ENCODE peak calls at places on chromosome 16, in ten cellular contexts. H, V, Y, X, G, T, C, Z, W and S are unnamed samples.
A peak's percentile ranks its signal among the peaks of the same experiment; 100 is the strongest.

GRCh38 chr16:73036074-73036826 is 11.7 kb downstream of the ZFHX3 start:
- DNase-seq in H (no peak), Y (no peak), Z (no peak), G (no peak), V (no peak), X (no peak), T (no peak), W (peak; percentile 56), C (no peak), S (no peak)

GRCh38 chr16:48383877-48384304 is 1.3 kb downstream of the SIAH1 start:
- DNase-seq in Z (no peak), C (no peak), V (peak; percentile 21), T (no peak), W (no peak), X (no peak), G (no peak), Y (peak; percentile 37), H (no peak), S (no peak)

GRCh38 chr16:69626256-69626655 is 60.5 kb downstream of the NFAT5 start:
- DNase-seq in G (peak; percentile 27), V (no peak), T (no peak), H (no peak), Y (peak; percentile 36), X (no peak), C (no peak), Z (no peak), W (no peak), S (no peak)

GRCh38 chr16:1773703-1774455 is 945 bp upstream of the MRPS34 start:
- DNase-seq in Y (peak; percentile 47), C (no peak), Z (no peak), W (no peak), T (peak; percentile 54), H (peak; percentile 68), X (peak; percentile 24), V (no peak), G (no peak), S (no peak)

GRCh38 chr16:80317132-80318098 is 223.4 kb upstream of the DYNLRB2 start:
- DNase-seq in T (no peak), W (no peak), H (no peak), V (no peak), G (no peak), C (no peak), Z (no peak), X (no peak), Y (peak; percentile 32), S (no peak)

GRCh38 chr16:47477680-47478079 is 16.5 kb downstream of the PHKB start:
- DNase-seq in H (no peak), T (no peak), G (no peak), C (no peak), Z (no peak), X (no peak), Y (peak; percentile 80), V (no peak), W (no peak), S (no peak)

GRCh38 chr16:53761967-53762726 is 58.2 kb downstream of the FTO start:
- DNase-seq in T (no peak), W (no peak), Z (no peak), X (no peak), V (peak; percentile 83), H (no peak), G (no peak), C (no peak), Y (no peak), S (no peak)

GRCh38 chr16:27959914-27960313 is 103.6 kb downstream of the GSG1L start:
- DNase-seq in C (no peak), X (no peak), V (no peak), W (no peak), Y (no peak), H (no peak), T (no peak), G (no peak), Z (no peak), S (no peak)

GRCh38 chr16:66429290-66429962 is 2.3 kb downstream of the BEAN1 start:
- DNase-seq in W (no peak), V (no peak), Y (no peak), H (no peak), X (no peak), T (no peak), Z (no peak), G (no peak), C (no peak), S (no peak)

GRCh38 chr16:66832190-66832589 is 1.4 kb upstream of the NAE1 start:
- DNase-seq in Z (no peak), V (no peak), W (no peak), H (no peak), T (no peak), Y (no peak), C (no peak), G (no peak), X (no peak), S (no peak)

GRCh38 chr16:79307214-79307613 is 293.3 kb downstream of the MAF start:
- DNase-seq in V (no peak), Y (no peak), Z (peak; percentile 89), G (no peak), C (no peak), X (no peak), H (no peak), W (no peak), T (peak; percentile 62), S (no peak)

GRCh38 chr16:8109510-8110369 is 480.6 kb downstream of the TMEM114 start:
- DNase-seq in Y (no peak), H (no peak), Z (no peak), G (no peak), W (no peak), V (no peak), T (no peak), X (no peak), C (no peak), S (no peak)

GRCh38 chr16:57273359-57273758 is 11.1 kb downstream of the PLLP start:
- DNase-seq in Y (no peak), G (no peak), Z (no peak), C (no peak), W (no peak), X (no peak), V (no peak), T (no peak), H (no peak), S (no peak)